ENCODE peak calls at places on chromosome 18, in six cellular contexts. One of them, this sample, is unnamed.

GRCh38 chr18:63427566-63427965 is 5.3 kb upstream of the VPS4B start:
- DNase-seq in activated naive CD4-positive, alpha-beta T cell treated with Interleukin-2 at 50 U/mL for 16 hours: no peak
- DNase-seq in esophagus squamous epithelium: no peak
- DNase-seq in germinal center: no peak
- DNase-seq in neural crest cell: no peak
- DNase-seq in kidney epithelial cell: peak; percentile 65
- DNase-seq in this sample: no peak

GRCh38 chr18:56036673-56037072 is 448.7 kb upstream of the TCF4 start:
- DNase-seq in activated naive CD4-positive, alpha-beta T cell treated with Interleukin-2 at 50 U/mL for 16 hours: no peak
- DNase-seq in esophagus squamous epithelium: no peak
- DNase-seq in germinal center: no peak
- DNase-seq in neural crest cell: no peak
- DNase-seq in kidney epithelial cell: no peak
- DNase-seq in this sample: no peak

GRCh38 chr18:13211537-13211936 is 7.0 kb upstream of the LDLRAD4 start:
- DNase-seq in activated naive CD4-positive, alpha-beta T cell treated with Interleukin-2 at 50 U/mL for 16 hours: no peak
- DNase-seq in esophagus squamous epithelium: no peak
- DNase-seq in germinal center: no peak
- DNase-seq in neural crest cell: no peak
- DNase-seq in kidney epithelial cell: no peak
- DNase-seq in this sample: no peak

GRCh38 chr18:34818069-34818468 is 108.0 kb downstream of the DTNA start:
- DNase-seq in activated naive CD4-positive, alpha-beta T cell treated with Interleukin-2 at 50 U/mL for 16 hours: no peak
- DNase-seq in esophagus squamous epithelium: no peak
- DNase-seq in germinal center: no peak
- DNase-seq in neural crest cell: no peak
- DNase-seq in kidney epithelial cell: no peak
- DNase-seq in this sample: no peak

GRCh38 chr18:31244737-31245432 is 73.1 kb upstream of the DSG1 start:
- DNase-seq in activated naive CD4-positive, alpha-beta T cell treated with Interleukin-2 at 50 U/mL for 16 hours: no peak
- DNase-seq in esophagus squamous epithelium: no peak
- DNase-seq in germinal center: no peak
- DNase-seq in neural crest cell: no peak
- DNase-seq in kidney epithelial cell: no peak
- DNase-seq in this sample: peak; percentile 79

GRCh38 chr18:49277395-49278036 is 182.9 kb downstream of the DYM start:
- DNase-seq in activated naive CD4-positive, alpha-beta T cell treated with Interleukin-2 at 50 U/mL for 16 hours: no peak
- DNase-seq in esophagus squamous epithelium: no peak
- DNase-seq in germinal center: no peak
- DNase-seq in neural crest cell: no peak
- DNase-seq in kidney epithelial cell: no peak
- DNase-seq in this sample: no peak

GRCh38 chr18:44988821-44989587 is 308.3 kb downstream of the SETBP1 start:
- DNase-seq in activated naive CD4-positive, alpha-beta T cell treated with Interleukin-2 at 50 U/mL for 16 hours: no peak
- DNase-seq in esophagus squamous epithelium: no peak
- DNase-seq in germinal center: no peak
- DNase-seq in neural crest cell: no peak
- DNase-seq in kidney epithelial cell: no peak
- DNase-seq in this sample: no peak

GRCh38 chr18:79573921-79574491 is 105.6 kb upstream of the CTDP1 start:
- DNase-seq in activated naive CD4-positive, alpha-beta T cell treated with Interleukin-2 at 50 U/mL for 16 hours: no peak
- DNase-seq in esophagus squamous epithelium: no peak
- DNase-seq in germinal center: no peak
- DNase-seq in neural crest cell: no peak
- DNase-seq in kidney epithelial cell: no peak
- DNase-seq in this sample: no peak

GRCh38 chr18:1954583-1955312 is 616.6 kb downstream of the METTL4 start:
- DNase-seq in activated naive CD4-positive, alpha-beta T cell treated with Interleukin-2 at 50 U/mL for 16 hours: no peak
- DNase-seq in esophagus squamous epithelium: no peak
- DNase-seq in germinal center: no peak
- DNase-seq in neural crest cell: no peak
- DNase-seq in kidney epithelial cell: no peak
- DNase-seq in this sample: no peak

GRCh38 chr18:49183921-49184320 is 233.2 kb upstream of the SMAD7 start:
- DNase-seq in activated naive CD4-positive, alpha-beta T cell treated with Interleukin-2 at 50 U/mL for 16 hours: no peak
- DNase-seq in esophagus squamous epithelium: no peak
- DNase-seq in germinal center: no peak
- DNase-seq in neural crest cell: no peak
- DNase-seq in kidney epithelial cell: no peak
- DNase-seq in this sample: no peak

GRCh38 chr18:58314284-58314683 is 270.3 kb downstream of the NEDD4L start:
- DNase-seq in activated naive CD4-positive, alpha-beta T cell treated with Interleukin-2 at 50 U/mL for 16 hours: no peak
- DNase-seq in esophagus squamous epithelium: no peak
- DNase-seq in germinal center: no peak
- DNase-seq in neural crest cell: no peak
- DNase-seq in kidney epithelial cell: peak; percentile 88
- DNase-seq in this sample: no peak

GRCh38 chr18:50947899-50948298 is 19.9 kb upstream of the ELAC1 start:
- DNase-seq in activated naive CD4-positive, alpha-beta T cell treated with Interleukin-2 at 50 U/mL for 16 hours: no peak
- DNase-seq in esophagus squamous epithelium: no peak
- DNase-seq in germinal center: no peak
- DNase-seq in neural crest cell: no peak
- DNase-seq in kidney epithelial cell: no peak
- DNase-seq in this sample: no peak

GRCh38 chr18:76524900-76525698 is 30.1 kb upstream of the ZNF516 start:
- DNase-seq in activated naive CD4-positive, alpha-beta T cell treated with Interleukin-2 at 50 U/mL for 16 hours: no peak
- DNase-seq in esophagus squamous epithelium: no peak
- DNase-seq in germinal center: no peak
- DNase-seq in neural crest cell: peak; percentile 34
- DNase-seq in kidney epithelial cell: peak; percentile 65
- DNase-seq in this sample: peak; percentile 99

GRCh38 chr18:26510337-26510736 is 38.0 kb downstream of the KCTD1 start:
- DNase-seq in activated naive CD4-positive, alpha-beta T cell treated with Interleukin-2 at 50 U/mL for 16 hours: no peak
- DNase-seq in esophagus squamous epithelium: no peak
- DNase-seq in germinal center: no peak
- DNase-seq in neural crest cell: no peak
- DNase-seq in kidney epithelial cell: no peak
- DNase-seq in this sample: no peak

GRCh38 chr18:23155537-23155936 is 20.3 kb downstream of the CABLES1 start:
- DNase-seq in activated naive CD4-positive, alpha-beta T cell treated with Interleukin-2 at 50 U/mL for 16 hours: no peak
- DNase-seq in esophagus squamous epithelium: no peak
- DNase-seq in germinal center: no peak
- DNase-seq in neural crest cell: no peak
- DNase-seq in kidney epithelial cell: no peak
- DNase-seq in this sample: peak; percentile 52

GRCh38 chr18:59685501-59685900 is 11.7 kb downstream of the CCBE1 start:
- DNase-seq in activated naive CD4-positive, alpha-beta T cell treated with Interleukin-2 at 50 U/mL for 16 hours: no peak
- DNase-seq in esophagus squamous epithelium: no peak
- DNase-seq in germinal center: no peak
- DNase-seq in neural crest cell: no peak
- DNase-seq in kidney epithelial cell: no peak
- DNase-seq in this sample: no peak

GRCh38 chr18:12060182-12060870 is 33.3 kb upstream of the ANKRD62 start:
- DNase-seq in activated naive CD4-positive, alpha-beta T cell treated with Interleukin-2 at 50 U/mL for 16 hours: no peak
- DNase-seq in esophagus squamous epithelium: no peak
- DNase-seq in germinal center: no peak
- DNase-seq in neural crest cell: no peak
- DNase-seq in kidney epithelial cell: no peak
- DNase-seq in this sample: no peak

GRCh38 chr18:37483221-37483971 is 82.2 kb downstream of the CELF4 start:
- DNase-seq in activated naive CD4-positive, alpha-beta T cell treated with Interleukin-2 at 50 U/mL for 16 hours: no peak
- DNase-seq in esophagus squamous epithelium: no peak
- DNase-seq in germinal center: no peak
- DNase-seq in neural crest cell: peak; percentile 47
- DNase-seq in kidney epithelial cell: no peak
- DNase-seq in this sample: peak; percentile 91

GRCh38 chr18:51890762-51891161 is 449.2 kb upstream of the DCC start:
- DNase-seq in activated naive CD4-positive, alpha-beta T cell treated with Interleukin-2 at 50 U/mL for 16 hours: no peak
- DNase-seq in esophagus squamous epithelium: no peak
- DNase-seq in germinal center: no peak
- DNase-seq in neural crest cell: no peak
- DNase-seq in kidney epithelial cell: peak; percentile 81
- DNase-seq in this sample: peak; percentile 21

GRCh38 chr18:68053290-68053689 is 536.8 kb upstream of the DSEL start:
- DNase-seq in activated naive CD4-positive, alpha-beta T cell treated with Interleukin-2 at 50 U/mL for 16 hours: no peak
- DNase-seq in esophagus squamous epithelium: no peak
- DNase-seq in germinal center: no peak
- DNase-seq in neural crest cell: no peak
- DNase-seq in kidney epithelial cell: no peak
- DNase-seq in this sample: no peak

GRCh38 chr18:34802938-34803337 is 92.8 kb downstream of the DTNA start:
- DNase-seq in activated naive CD4-positive, alpha-beta T cell treated with Interleukin-2 at 50 U/mL for 16 hours: no peak
- DNase-seq in esophagus squamous epithelium: no peak
- DNase-seq in germinal center: no peak
- DNase-seq in neural crest cell: no peak
- DNase-seq in kidney epithelial cell: no peak
- DNase-seq in this sample: no peak

GRCh38 chr18:76620326-76620813 is 125.3 kb upstream of the ZNF516 start:
- DNase-seq in activated naive CD4-positive, alpha-beta T cell treated with Interleukin-2 at 50 U/mL for 16 hours: peak; percentile 11
- DNase-seq in esophagus squamous epithelium: peak; percentile 7
- DNase-seq in germinal center: peak; percentile 32
- DNase-seq in neural crest cell: peak; percentile 58
- DNase-seq in kidney epithelial cell: no peak
- DNase-seq in this sample: peak; percentile 95

GRCh38 chr18:68234676-68235075 is 480.2 kb downstream of the TMX3 start:
- DNase-seq in activated naive CD4-positive, alpha-beta T cell treated with Interleukin-2 at 50 U/mL for 16 hours: no peak
- DNase-seq in esophagus squamous epithelium: no peak
- DNase-seq in germinal center: no peak
- DNase-seq in neural crest cell: no peak
- DNase-seq in kidney epithelial cell: no peak
- DNase-seq in this sample: no peak

GRCh38 chr18:50195689-50196088 is 742 bp upstream of the MYO5B start:
- DNase-seq in activated naive CD4-positive, alpha-beta T cell treated with Interleukin-2 at 50 U/mL for 16 hours: no peak
- DNase-seq in esophagus squamous epithelium: no peak
- DNase-seq in germinal center: no peak
- DNase-seq in neural crest cell: no peak
- DNase-seq in kidney epithelial cell: no peak
- DNase-seq in this sample: no peak

GRCh38 chr18:49094136-49094535 is 143.4 kb upstream of the SMAD7 start:
- DNase-seq in activated naive CD4-positive, alpha-beta T cell treated with Interleukin-2 at 50 U/mL for 16 hours: no peak
- DNase-seq in esophagus squamous epithelium: no peak
- DNase-seq in germinal center: no peak
- DNase-seq in neural crest cell: no peak
- DNase-seq in kidney epithelial cell: no peak
- DNase-seq in this sample: no peak

GRCh38 chr18:36101943-36102342 is 27.2 kb downstream of the SLC39A6 start:
- DNase-seq in activated naive CD4-positive, alpha-beta T cell treated with Interleukin-2 at 50 U/mL for 16 hours: no peak
- DNase-seq in esophagus squamous epithelium: no peak
- DNase-seq in germinal center: no peak
- DNase-seq in neural crest cell: no peak
- DNase-seq in kidney epithelial cell: no peak
- DNase-seq in this sample: no peak

GRCh38 chr18:46712406-46712805 is 44.4 kb downstream of the ST8SIA5 start:
- DNase-seq in activated naive CD4-positive, alpha-beta T cell treated with Interleukin-2 at 50 U/mL for 16 hours: no peak
- DNase-seq in esophagus squamous epithelium: no peak
- DNase-seq in germinal center: no peak
- DNase-seq in neural crest cell: no peak
- DNase-seq in kidney epithelial cell: peak; percentile 49
- DNase-seq in this sample: peak; percentile 88

GRCh38 chr18:62832282-62832681 is 116.9 kb downstream of the PHLPP1 start:
- DNase-seq in activated naive CD4-positive, alpha-beta T cell treated with Interleukin-2 at 50 U/mL for 16 hours: no peak
- DNase-seq in esophagus squamous epithelium: no peak
- DNase-seq in germinal center: no peak
- DNase-seq in neural crest cell: no peak
- DNase-seq in kidney epithelial cell: no peak
- DNase-seq in this sample: peak; percentile 36

GRCh38 chr18:46182633-46183401 is 78.6 kb downstream of the HAUS1 start:
- DNase-seq in activated naive CD4-positive, alpha-beta T cell treated with Interleukin-2 at 50 U/mL for 16 hours: no peak
- DNase-seq in esophagus squamous epithelium: no peak
- DNase-seq in germinal center: no peak
- DNase-seq in neural crest cell: no peak
- DNase-seq in kidney epithelial cell: no peak
- DNase-seq in this sample: no peak

GRCh38 chr18:37396981-37397720 is 168.4 kb downstream of the CELF4 start:
- DNase-seq in activated naive CD4-positive, alpha-beta T cell treated with Interleukin-2 at 50 U/mL for 16 hours: no peak
- DNase-seq in esophagus squamous epithelium: no peak
- DNase-seq in germinal center: no peak
- DNase-seq in neural crest cell: no peak
- DNase-seq in kidney epithelial cell: no peak
- DNase-seq in this sample: peak; percentile 31

GRCh38 chr18:13910501-13910900 is 4.8 kb downstream of the MC2R start:
- DNase-seq in activated naive CD4-positive, alpha-beta T cell treated with Interleukin-2 at 50 U/mL for 16 hours: no peak
- DNase-seq in esophagus squamous epithelium: no peak
- DNase-seq in germinal center: no peak
- DNase-seq in neural crest cell: no peak
- DNase-seq in kidney epithelial cell: no peak
- DNase-seq in this sample: no peak

GRCh38 chr18:8562914-8563313 is 46.3 kb upstream of the RAB12 start:
- DNase-seq in activated naive CD4-positive, alpha-beta T cell treated with Interleukin-2 at 50 U/mL for 16 hours: no peak
- DNase-seq in esophagus squamous epithelium: no peak
- DNase-seq in germinal center: no peak
- DNase-seq in neural crest cell: no peak
- DNase-seq in kidney epithelial cell: no peak
- DNase-seq in this sample: no peak

GRCh38 chr18:12516049-12516677 is 108.4 kb downstream of the PRELID3A start:
- DNase-seq in activated naive CD4-positive, alpha-beta T cell treated with Interleukin-2 at 50 U/mL for 16 hours: no peak
- DNase-seq in esophagus squamous epithelium: no peak
- DNase-seq in germinal center: no peak
- DNase-seq in neural crest cell: no peak
- DNase-seq in kidney epithelial cell: no peak
- DNase-seq in this sample: no peak

This sample was measured in left kidney.